ENCODE peak calls at places on chromosomes 13 and 19, in nine cellular contexts. M, K, T, G, F, Z, C, R and B are unnamed samples.

GRCh38 chr13:33251131-33251629 is 34.4 kb downstream of the STARD13 start:
- DNase-seq in F (no peak), Z (peak), R (no peak), M (peak), K (peak), G (peak), T (no peak), C (peak), B (peak)

GRCh38 chr13:45224181-45224580 is 23.3 kb upstream of the KCTD4 start:
- DNase-seq in G (no peak), F (no peak), C (no peak), R (no peak), M (no peak), K (no peak), T (no peak), Z (no peak), B (no peak)

GRCh38 chr13:30551194-30551593 is 66.5 kb upstream of the USPL1 start:
- DNase-seq in R (no peak), M (peak), G (no peak), F (no peak), K (no peak), T (no peak), C (no peak), Z (peak), B (peak)

GRCh38 chr13:97106323-97106722 is 112.0 kb upstream of the OXGR1 start:
- DNase-seq in Z (no peak), M (no peak), K (no peak), R (no peak), G (no peak), T (no peak), F (no peak), C (no peak), B (no peak)

GRCh38 chr13:32731074-32731473 is 144.8 kb downstream of the PDS5B start:
- DNase-seq in G (no peak), R (no peak), M (no peak), F (no peak), T (no peak), Z (no peak), C (no peak), K (no peak), B (no peak)

GRCh38 chr13:77300176-77301141 is 26.4 kb downstream of the MYCBP2 start:
- DNase-seq in Z (peak), T (no peak), R (peak), G (no peak), C (no peak), F (no peak), K (no peak), M (no peak), B (peak)

GRCh38 chr13:109155301-109155761 is 525.9 kb downstream of the MYO16 start:
- DNase-seq in M (peak), K (no peak), G (no peak), C (peak), F (no peak), R (no peak), Z (peak), T (no peak), B (no peak)

GRCh38 chr13:40682449-40683240 is 16.2 kb upstream of the FOXO1 start:
- DNase-seq in M (no peak), R (no peak), C (no peak), K (no peak), T (no peak), F (no peak), Z (peak), G (no peak), B (peak)

GRCh38 chr13:113118328-113119021 is 4.1 kb upstream of the F10 start:
- DNase-seq in F (no peak), T (peak), M (no peak), K (peak), Z (no peak), R (no peak), C (no peak), G (no peak), B (no peak)

GRCh38 chr19:5131866-5132561 is 163.1 kb downstream of the KDM4B start:
- DNase-seq in F (no peak), R (no peak), K (no peak), T (no peak), G (no peak), M (no peak), Z (no peak), C (no peak), B (peak)

GRCh38 chr13:37510441-37510840 is 88.1 kb downstream of the POSTN start:
- DNase-seq in R (no peak), C (no peak), G (no peak), M (no peak), T (no peak), F (no peak), Z (no peak), K (no peak), B (no peak)

GRCh38 chr19:30358319-30358718 is 13.9 kb upstream of the ZNF536 start:
- DNase-seq in T (no peak), K (no peak), F (no peak), M (no peak), C (no peak), R (no peak), G (no peak), Z (no peak), B (no peak)

GRCh38 chr13:44238011-44238421 is 135.6 kb upstream of the SERP2 start:
- DNase-seq in G (no peak), R (no peak), M (no peak), K (no peak), T (no peak), Z (no peak), F (no peak), C (peak), B (no peak)

GRCh38 chr13:41995946-41996345 is 35.0 kb upstream of the VWA8 start:
- DNase-seq in C (no peak), T (no peak), R (no peak), F (peak), M (no peak), G (peak), K (no peak), Z (peak), B (peak)

DNA sequence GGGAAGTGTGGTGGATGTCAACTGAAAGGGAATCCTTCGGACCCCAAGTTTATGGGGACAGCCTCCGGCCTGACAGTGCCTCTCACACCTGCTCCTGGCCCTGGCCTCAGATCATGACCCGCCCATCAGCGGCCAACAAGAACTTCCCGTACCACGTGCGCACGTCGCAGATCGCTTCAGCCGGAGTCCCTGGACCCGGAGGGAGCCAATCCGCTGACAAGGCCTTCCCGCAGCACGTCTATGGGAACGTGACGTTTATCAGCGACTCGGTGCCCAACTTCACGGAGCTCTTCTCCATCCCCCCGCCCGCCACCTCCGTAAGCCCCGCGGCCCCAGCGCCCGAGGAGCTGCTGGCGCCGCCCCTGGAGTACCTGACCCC is 2.0 kb upstream of the MEGF8 start:
- DNase-seq in T (no peak), C (no peak), F (no peak), M (no peak), G (no peak), Z (no peak), K (no peak), R (no peak), B (no peak)
- H3K4me3 ChIP-seq in T (peak), C (no peak), F (no peak), M (no peak), G (no peak), Z (no peak), K (no peak), R (no peak), B (no peak)

GRCh38 chr19:55809381-55810058 is 22.3 kb downstream of the NLRP11 start:
- DNase-seq in T (peak), F (peak), R (peak), M (peak), C (no peak), G (no peak), Z (peak), K (no peak), B (peak)
- TF ChIP-seq CTCF in T (peak), F (peak), R (peak), M (peak), C (no peak), G (peak), Z (peak), K (no peak), B (peak)

GRCh38 chr13:75869981-75870380 is 233.9 kb downstream of the LMO7 start:
- DNase-seq in G (no peak), F (no peak), C (no peak), Z (no peak), T (no peak), R (no peak), M (no peak), K (no peak), B (no peak)
- H3K4me3 ChIP-seq in G (no peak), F (no peak), C (no peak), Z (no peak), T (no peak), R (no peak), M (no peak), K (no peak), B (no peak)

GRCh38 chr19:48780684-48781391 is 25.5 kb downstream of the FGF21 start:
- DNase-seq in M (no peak), T (peak), C (no peak), R (no peak), G (peak), F (peak), K (peak), Z (peak), B (peak)

GRCh38 chr19:48779636-48780035 is 24.3 kb downstream of the FGF21 start:
- DNase-seq in M (no peak), F (peak), K (no peak), G (no peak), C (no peak), Z (no peak), R (no peak), T (no peak), B (peak)

DNA sequence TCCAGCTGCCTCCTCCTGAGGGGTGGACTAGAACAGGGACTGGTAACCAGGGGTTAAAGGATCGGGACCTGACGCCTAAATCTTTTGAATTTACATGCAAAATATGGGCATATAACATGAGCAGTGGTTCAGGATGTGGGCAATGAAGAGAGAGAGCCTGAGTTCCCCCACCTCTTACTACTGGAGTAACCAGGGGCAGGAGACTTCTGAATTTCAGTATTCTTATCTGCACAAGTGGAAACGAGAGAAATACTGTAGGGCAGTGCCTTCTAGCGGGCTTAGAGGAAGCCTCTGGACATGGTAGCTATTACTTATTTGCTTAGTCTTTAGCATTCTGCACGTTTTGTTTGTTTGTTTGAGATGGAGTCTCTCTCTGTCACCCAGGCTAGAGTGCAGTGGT is 26.3 kb downstream of the BCAT2 start:
- DNase-seq in C (no peak), Z (no peak), R (no peak), T (no peak), F (peak), G (no peak), M (no peak), K (no peak), B (no peak)
- TF ChIP-seq CTCF in C (no peak), Z (no peak), R (no peak), T (peak), F (peak), G (no peak), M (no peak), K (no peak), B (peak)

GRCh38 chr19:676007-676342 is 217 bp upstream of the FSTL3 start:
- DNase-seq in G (no peak), F (no peak), C (no peak), R (no peak), M (no peak), Z (no peak), K (no peak), T (no peak), B (no peak)

GRCh38 chr19:664913-665443 is 2.0 kb upstream of the RNF126 start:
- DNase-seq in R (peak), Z (peak), C (no peak), K (peak), M (peak), G (no peak), T (peak), F (peak), B (peak)

GRCh38 chr19:676343-677105 is at the start of gene FSTL3:
- DNase-seq in T (no peak), M (no peak), F (peak), G (no peak), C (no peak), K (peak), R (peak), Z (peak), B (no peak)

GRCh38 chr19:674282-675151 is 1.7 kb upstream of the FSTL3 start:
- DNase-seq in R (no peak), T (no peak), C (no peak), F (no peak), K (no peak), G (no peak), M (no peak), Z (no peak), B (peak)

DNA sequence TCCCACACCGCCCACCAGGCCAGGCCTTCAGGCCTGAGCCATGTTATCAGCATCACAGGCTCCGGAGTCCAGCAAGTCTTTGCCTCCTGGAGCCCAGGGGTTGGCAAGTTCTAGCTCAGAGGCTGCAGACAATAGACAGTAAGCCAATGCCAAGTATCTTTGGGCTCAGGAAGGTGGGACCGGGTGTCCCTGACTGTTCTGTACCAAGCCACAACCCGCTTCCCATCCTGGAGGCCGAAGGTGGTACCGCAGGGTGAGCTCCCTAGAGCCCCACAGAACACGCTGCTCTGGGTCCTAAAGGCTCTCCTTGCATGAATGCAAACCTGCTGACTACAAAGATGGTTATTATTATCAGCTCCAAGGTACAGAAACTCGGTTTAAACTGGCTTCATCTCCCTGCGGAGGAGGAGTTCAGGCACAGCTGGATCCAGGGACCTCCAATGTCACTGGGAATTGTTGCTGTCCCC is 5.5 kb upstream of the FSTL3 start:
- DNase-seq in G (no peak), F (no peak), K (no peak), Z (no peak), R (peak), T (no peak), M (no peak), C (no peak), B (no peak)
- H3K4me3 ChIP-seq in G (no peak), F (no peak), K (no peak), Z (no peak), R (no peak), T (no peak), M (no peak), C (no peak), B (no peak)

DNA sequence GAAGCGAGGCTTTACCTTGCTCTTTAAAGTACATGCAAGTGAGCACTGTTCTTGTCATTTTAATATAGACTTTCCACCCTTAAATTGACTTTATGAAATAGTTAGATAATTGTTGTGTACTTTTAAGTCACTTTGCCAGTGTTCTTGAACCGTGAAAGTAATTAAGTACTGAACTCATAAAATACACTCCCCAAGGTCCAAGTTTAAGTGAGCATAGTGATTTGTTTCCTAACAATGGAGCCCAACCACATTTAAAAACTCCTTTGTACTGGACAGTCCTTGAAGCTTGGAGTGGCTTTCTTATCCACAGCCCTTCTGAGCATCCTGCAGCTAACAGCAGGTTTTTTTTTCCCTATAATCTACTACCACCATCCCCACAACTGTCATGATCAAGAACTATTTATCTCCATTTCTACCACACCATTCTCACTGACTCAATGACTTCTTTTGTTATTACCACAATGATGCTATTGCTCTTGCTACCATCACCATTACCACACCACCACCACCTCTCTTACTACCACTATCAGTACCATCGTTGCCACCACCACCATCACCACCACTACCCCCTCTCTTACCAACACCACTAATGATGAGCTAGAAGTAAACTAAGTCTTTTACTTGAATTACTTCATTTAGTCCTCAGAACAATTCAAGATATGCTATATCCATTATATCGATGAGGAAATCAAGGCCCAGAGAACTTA is 452.6 kb downstream of the DIAPH3 start:
- DNase-seq in G (no peak), T (no peak), K (no peak), Z (peak), M (no peak), C (no peak), F (no peak), R (no peak), B (no peak)
- TF ChIP-seq CTCF in G (no peak), T (no peak), K (no peak), Z (no peak), M (no peak), C (no peak), F (no peak), R (no peak), B (no peak)

GRCh38 chr19:9966024-9966423 is 29.7 kb upstream of the OLFM2 start:
- DNase-seq in F (no peak), K (no peak), G (no peak), R (no peak), Z (no peak), T (no peak), C (no peak), M (no peak), B (no peak)
- H3K4me3 ChIP-seq in F (no peak), K (no peak), G (no peak), R (no peak), Z (no peak), T (no peak), C (no peak), M (no peak), B (no peak)